ENCODE peak calls at places on chromosome X, in six cellular contexts. N is mesenchymal stem cell, A is CMK, M is frontal cortex, K is HFFc6, S is OCI-LY7. C is an unnamed sample.

GRCh38 chrX:1062351-1062750 is 150.1 kb downstream of the CRLF2 start:
- DNase-seq in S (no peak), A (no peak), K (no peak), M (no peak), N (no peak), C (no peak)

GRCh38 chrX:72100824-72101351 is 30.8 kb downstream of the RTL5 start:
- DNase-seq in A (peak; percentile 62), S (no peak), N (no peak), M (no peak), K (no peak), C (peak; percentile 65)

GRCh38 chrX:110316351-110317078 is 1.4 kb downstream of the AMMECR1 start:
- DNase-seq in M (no peak), N (peak; percentile 33), S (no peak), K (no peak), A (no peak), C (no peak)

GRCh38 chrX:115344885-115345653 is 55.6 kb downstream of the LUZP4 start:
- DNase-seq in K (peak; percentile 94), S (no peak), A (no peak), M (peak; percentile 60), N (peak; percentile 97), C (no peak)

GRCh38 chrX:19875051-19875432 is 12.4 kb downstream of the SH3KBP1 start:
- DNase-seq in K (peak; percentile 35), A (no peak), M (no peak), S (no peak), N (no peak), C (no peak)

GRCh38 chrX:152635941-152636340 is 1.8 kb upstream of the GABRQ start:
- DNase-seq in M (peak; percentile 20), S (peak; percentile 8), A (no peak), N (peak; percentile 12), K (peak; percentile 40), C (no peak)

GRCh38 chrX:123731258-123731986 is 1.4 kb downstream of the THOC2 start:
- DNase-seq in M (peak; percentile 14), N (peak; percentile 42), S (peak; percentile 20), K (no peak), A (no peak), C (no peak)

GRCh38 chrX:43728966-43729365 is 72.9 kb downstream of the MAOA start:
- DNase-seq in S (no peak), N (no peak), K (no peak), A (no peak), M (no peak), C (no peak)

GRCh38 chrX:96906741-96907140 is 23.0 kb downstream of the RPA4 start:
- DNase-seq in M (no peak), K (no peak), A (no peak), S (no peak), N (peak; percentile 4), C (no peak)

GRCh38 chrX:43702660-43703059 is 46.6 kb downstream of the MAOA start:
- DNase-seq in K (no peak), A (no peak), S (no peak), M (no peak), N (no peak), C (no peak)

GRCh38 chrX:130251671-130252070 is 17.0 kb downstream of the ZNF280C start:
- DNase-seq in A (no peak), M (no peak), N (no peak), K (no peak), S (no peak), C (no peak)

GRCh38 chrX:71923516-71923915 is 12.9 kb downstream of the NHSL2 start:
- DNase-seq in A (no peak), M (no peak), N (peak; percentile 25), S (no peak), K (no peak), C (no peak)

GRCh38 chrX:130637591-130637990 is 235.8 kb downstream of the RBMX2 start:
- DNase-seq in N (peak; percentile 40), S (no peak), K (no peak), A (no peak), M (no peak), C (no peak)

C was measured in T-helper 9 cell.